ENCODE peak calls at places on chromosome 9, in seven cellular contexts. Z, D, U, C, A, T and G are unnamed samples.

GRCh38 chr9:130919559-130920145 is 19.4 kb downstream of the FIBCD1 start:
- DNase-seq in Z (no peak), D (no peak), U (no peak), C (no peak), A (no peak), T (no peak), G (no peak)

GRCh38 chr9:92223758-92224157 is 69.7 kb downstream of the IARS1 start:
- DNase-seq in Z (no peak), D (no peak), U (no peak), C (no peak), A (no peak), T (no peak), G (no peak)

GRCh38 chr9:109320734-109321448 is at the start of gene EPB41L4B:
- DNase-seq in Z (peak), D (peak), U (peak), C (peak), A (peak), T (peak), G (peak)

GRCh38 chr9:18493361-18494015 is 19.5 kb downstream of the ADAMTSL1 start:
- DNase-seq in Z (no peak), D (no peak), U (no peak), C (no peak), A (no peak), T (no peak), G (no peak)

GRCh38 chr9:82922686-82923085 is 140.3 kb downstream of the RASEF start:
- DNase-seq in Z (no peak), D (no peak), U (no peak), C (no peak), A (no peak), T (no peak), G (no peak)

GRCh38 chr9:137030528-137030927 is 1.4 kb downstream of the FUT7 start:
- DNase-seq in Z (peak), D (peak), U (no peak), C (no peak), A (no peak), T (no peak), G (peak)

GRCh38 chr9:120774719-120775118 is 18.5 kb downstream of the FBXW2 start:
- DNase-seq in Z (no peak), D (no peak), U (no peak), C (no peak), A (no peak), T (no peak), G (no peak)

GRCh38 chr9:103364753-103365152 is 369.6 kb downstream of the CYLC2 start:
- DNase-seq in Z (no peak), D (no peak), U (no peak), C (no peak), A (no peak), T (no peak), G (no peak)

GRCh38 chr9:125409637-125410521 is 148.3 kb downstream of the GAPVD1 start:
- DNase-seq in Z (peak), D (no peak), U (peak), C (no peak), A (peak), T (peak), G (no peak)

GRCh38 chr9:91241909-91242308 is 119.8 kb downstream of the AUH start:
- DNase-seq in Z (no peak), D (no peak), U (no peak), C (no peak), A (no peak), T (no peak), G (no peak)

GRCh38 chr9:127214421-127215265 is 49.9 kb upstream of the GARNL3 start:
- DNase-seq in Z (peak), D (peak), U (peak), C (peak), A (peak), T (peak), G (peak)

GRCh38 chr9:16429671-16430070 is 440.8 kb downstream of the BNC2 start:
- DNase-seq in Z (no peak), D (no peak), U (no peak), C (no peak), A (no peak), T (no peak), G (no peak)

GRCh38 chr9:108815156-108815555 is 40.6 kb downstream of the ACTL7B start:
- DNase-seq in Z (no peak), D (no peak), U (peak), C (no peak), A (peak), T (peak), G (no peak)

GRCh38 chr9:93642961-93643360 is 66.6 kb downstream of the PHF2 start:
- DNase-seq in Z (no peak), D (no peak), U (no peak), C (no peak), A (no peak), T (no peak), G (no peak)
- H3K27ac ChIP-seq in Z (no peak), D (no peak), U (no peak), C (no peak), A (no peak), T (no peak), G (no peak)

GRCh38 chr9:107348836-107349235 is 65.8 kb downstream of the RAD23B start:
- DNase-seq in Z (no peak), D (no peak), U (no peak), C (no peak), A (no peak), T (no peak), G (no peak)
- TF ChIP-seq POLR2AphosphoS5 in Z (no peak), D (no peak), U (no peak), C (no peak), A (no peak), T (no peak), G (no peak)

GRCh38 chr9:37953204-37953774 is 49.4 kb upstream of the SLC25A51 start:
- DNase-seq in Z (no peak), D (no peak), U (no peak), C (no peak), A (no peak), T (no peak), G (peak)

GRCh38 chr9:37950561-37950960 is 46.6 kb upstream of the SLC25A51 start:
- DNase-seq in Z (no peak), D (no peak), U (peak), C (no peak), A (no peak), T (no peak), G (no peak)

GRCh38 chr9:37952731-37953130 is 48.8 kb upstream of the SLC25A51 start:
- DNase-seq in Z (no peak), D (no peak), U (no peak), C (no peak), A (no peak), T (no peak), G (no peak)

GRCh38 chr9:37953775-37954437 is 50.0 kb upstream of the SLC25A51 start:
- DNase-seq in Z (no peak), D (no peak), U (no peak), C (no peak), A (peak), T (no peak), G (peak)

DNA sequence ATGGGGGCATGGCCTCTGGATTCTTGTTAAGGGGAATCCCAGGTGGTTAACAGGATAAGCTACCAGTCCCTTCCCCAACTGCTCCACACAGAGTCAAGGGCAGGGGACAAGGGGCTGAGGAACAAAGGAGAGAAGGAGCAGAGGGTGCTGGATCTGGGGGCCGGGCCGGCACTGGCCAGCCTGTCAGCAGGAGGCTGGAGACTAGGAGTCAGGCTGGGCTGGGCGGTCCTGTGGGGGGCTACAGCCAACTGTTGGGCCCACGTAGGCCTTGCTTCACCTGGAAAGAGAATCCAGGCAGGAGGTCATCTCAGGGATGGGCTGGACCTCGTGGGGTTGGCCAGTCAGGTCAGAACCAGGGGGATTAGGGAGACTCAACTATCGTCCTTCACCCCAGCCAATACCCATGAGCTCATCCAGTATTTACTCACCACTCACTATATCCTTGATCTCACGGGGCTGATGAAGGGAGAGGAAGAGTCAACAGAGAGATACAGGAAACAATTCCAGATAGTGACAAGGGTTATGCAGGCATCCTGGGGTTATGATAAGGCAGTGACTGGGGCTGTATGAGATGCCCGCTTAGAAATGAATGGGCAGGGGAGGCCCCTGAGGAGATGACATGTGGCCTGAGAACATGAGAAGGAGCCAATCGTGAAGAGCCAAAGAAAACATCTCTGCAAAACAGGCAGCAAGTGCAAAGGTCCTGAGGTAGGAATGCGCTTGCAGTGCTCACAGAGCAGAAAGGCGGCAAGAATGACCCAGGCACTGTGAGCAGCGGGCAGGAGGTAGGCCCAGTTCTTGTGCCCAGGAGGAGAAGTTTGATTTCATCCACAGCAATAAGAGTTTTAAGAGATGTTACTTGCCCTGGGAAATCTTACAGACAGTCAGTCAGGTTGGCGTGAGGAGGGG is 48.0 kb upstream of the SLC25A51 start:
- DNase-seq in Z (no peak), D (no peak), U (no peak), C (no peak), A (no peak), T (peak), G (no peak)
- H3K27ac ChIP-seq in Z (no peak), D (no peak), U (no peak), C (peak), A (peak), T (peak), G (no peak)

GRCh38 chr9:97980918-97981827 is 2.0 kb upstream of the ANP32B start:
- DNase-seq in Z (no peak), D (no peak), U (no peak), C (no peak), A (no peak), T (peak), G (no peak)
- TF ChIP-seq POLR2AphosphoS5 in Z (no peak), D (no peak), U (no peak), C (peak), A (peak), T (no peak), G (no peak)

DNA sequence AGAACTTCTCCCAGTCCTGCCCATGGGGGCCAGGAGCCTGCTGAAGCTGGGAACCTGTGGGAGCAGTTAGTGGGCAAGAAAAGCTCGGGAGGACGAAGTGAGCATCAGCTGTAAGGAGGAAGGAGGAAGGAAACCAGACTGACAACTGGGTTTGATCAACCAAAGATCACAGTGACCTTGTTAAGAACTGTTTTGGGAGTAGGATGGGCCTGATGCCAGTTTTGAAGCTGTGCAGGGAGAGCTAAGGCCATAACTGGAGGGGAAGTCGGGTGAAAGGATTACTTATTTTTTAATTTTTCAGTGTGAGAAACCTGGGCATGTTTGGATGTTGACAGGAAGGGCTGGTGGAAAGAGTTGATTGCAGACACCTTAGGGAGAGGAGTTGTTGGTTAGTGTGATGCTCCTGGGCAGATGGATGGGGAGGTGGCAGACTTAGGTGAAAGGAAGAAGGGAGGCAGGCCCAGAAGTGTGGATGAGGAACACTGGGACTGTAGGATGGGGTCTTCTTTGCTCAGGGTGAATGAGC is 58.3 kb upstream of the KLF4 start:
- DNase-seq in Z (no peak), D (no peak), U (no peak), C (no peak), A (no peak), T (no peak), G (no peak)
- H3K27ac ChIP-seq in Z (no peak), D (peak), U (no peak), C (peak), A (no peak), T (no peak), G (peak)

DNA sequence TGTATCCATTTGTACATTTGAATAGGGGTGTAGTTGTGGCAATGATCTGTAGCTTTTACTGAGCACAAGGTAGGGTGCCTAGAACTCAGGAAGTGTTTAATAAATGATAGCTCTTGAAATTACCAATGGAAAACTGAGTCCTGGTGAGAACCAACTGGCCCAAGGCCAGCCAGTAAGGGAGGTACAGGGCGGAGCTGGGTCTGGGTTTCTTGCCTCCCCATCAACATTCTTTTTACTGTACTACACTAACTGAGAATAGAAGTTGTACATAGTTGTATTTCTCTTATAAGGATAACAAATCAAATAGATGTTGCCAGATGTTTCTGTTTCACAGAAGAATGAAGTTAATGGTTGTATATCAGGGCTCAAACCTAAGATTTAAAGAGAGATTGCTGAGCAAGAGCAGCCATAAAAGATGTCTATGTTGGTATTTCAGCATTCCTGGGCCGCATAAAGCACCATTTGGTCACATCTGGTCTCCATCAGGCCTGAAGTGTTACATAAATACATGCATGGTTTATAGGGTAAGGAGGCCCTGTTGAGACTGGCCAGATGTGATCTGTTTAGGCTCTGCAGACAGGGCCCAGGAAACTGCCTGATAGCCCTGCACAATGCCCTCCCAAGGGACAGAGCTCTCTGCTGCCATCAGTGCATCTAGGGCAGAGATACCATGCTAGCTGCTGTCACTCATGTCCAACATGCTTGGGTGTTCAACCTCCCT is 210.5 kb downstream of the NXNL2 start:
- DNase-seq in Z (no peak), D (no peak), U (no peak), C (no peak), A (no peak), T (no peak), G (peak)
- TF ChIP-seq POLR2AphosphoS5 in Z (no peak), D (peak), U (no peak), C (no peak), A (no peak), T (no peak), G (no peak)

GRCh38 chr9:110936719-110937452 is 101.4 kb downstream of the LPAR1 start:
- DNase-seq in Z (no peak), D (no peak), U (no peak), C (no peak), A (no peak), T (no peak), G (no peak)
- H3K27ac ChIP-seq in Z (no peak), D (peak), U (no peak), C (peak), A (no peak), T (no peak), G (peak)

GRCh38 chr9:128688501-128689292 is at the start of gene SET:
- DNase-seq in Z (peak), D (peak), U (peak), C (peak), A (peak), T (peak), G (peak)

GRCh38 chr9:128690684-128691034 is 1.6 kb downstream of the SET start:
- DNase-seq in Z (no peak), D (no peak), U (no peak), C (no peak), A (no peak), T (no peak), G (no peak)

GRCh38 chr9:128689293-128689770 is 310 bp downstream of the SET start:
- DNase-seq in Z (peak), D (peak), U (no peak), C (no peak), A (no peak), T (no peak), G (no peak)

GRCh38 chr9:128687453-128687852 is 1.6 kb upstream of the SET start:
- DNase-seq in Z (no peak), D (no peak), U (no peak), C (no peak), A (no peak), T (no peak), G (peak)

DNA sequence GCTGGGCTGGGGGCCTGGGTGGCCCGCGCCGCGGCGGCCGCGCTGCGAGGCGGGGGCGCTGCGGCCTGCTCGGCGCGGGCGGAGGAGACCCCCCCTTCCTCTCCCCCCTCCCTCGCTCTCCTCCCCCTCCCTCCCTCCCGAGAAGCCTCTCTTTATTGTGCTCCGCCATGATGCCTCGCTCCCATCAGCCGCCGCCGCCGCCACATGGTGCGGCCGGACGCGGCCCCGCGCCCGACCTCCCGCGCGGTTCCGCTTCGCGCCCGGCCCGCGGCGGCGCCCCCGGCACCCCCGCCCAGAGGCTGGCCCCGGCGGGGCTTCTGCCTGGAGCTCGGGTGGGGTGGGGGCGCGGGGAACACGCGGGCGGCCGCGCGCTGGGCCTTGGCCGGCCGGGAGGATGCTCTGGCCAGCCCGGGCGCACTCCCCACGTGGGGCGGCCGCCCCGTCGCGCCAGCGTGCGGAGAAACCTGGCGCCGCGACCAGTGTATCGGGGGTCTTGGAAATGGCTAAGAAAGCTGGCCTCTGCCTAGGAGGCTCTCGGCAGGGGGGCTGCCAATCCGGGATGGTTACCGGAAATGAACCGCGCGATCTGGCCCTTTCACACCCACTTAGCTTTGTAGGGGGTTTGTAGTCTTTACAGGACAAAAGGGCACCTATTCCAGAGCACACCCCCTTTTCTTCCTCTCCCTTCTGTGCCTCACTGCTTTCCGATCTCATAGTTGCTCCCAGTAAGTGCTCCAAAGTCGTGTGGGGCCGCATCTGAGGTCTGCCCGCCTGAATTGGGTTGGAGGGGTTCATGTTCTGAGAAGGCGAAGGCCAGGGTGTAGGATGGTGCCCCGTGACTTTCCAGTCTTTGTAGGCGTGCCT is 1.0 kb downstream of the SET start:
- DNase-seq in Z (peak), D (peak), U (peak), C (no peak), A (no peak), T (no peak), G (peak)
- TF ChIP-seq POLR2AphosphoS5 in Z (no peak), D (no peak), U (peak), C (no peak), A (no peak), T (no peak), G (peak)